ENCODE peak calls at places on chromosomes 11 and 22, in seven cellular contexts. X is CD8-positive, alpha-beta T cell; P is WERI-Rb-1; B is hepatocyte; M is HCT116; O is heart left ventricle; U is testis. Z is an unnamed sample.

GRCh38 chr22:20312396-20313191 is 7.3 kb downstream of the DGCR6L start:
- DNase-seq in X (no peak), U (peak), O (no peak), P (no peak), M (no peak), B (no peak), Z (peak)

GRCh38 chr11:132921597-132921996 is 610.7 kb downstream of the OPCML start:
- DNase-seq in P (no peak), U (no peak), B (no peak), O (no peak), M (no peak), X (no peak), Z (no peak)

GRCh38 chr11:47186937-47187681 is 875 bp upstream of the PACSIN3 start:
- DNase-seq in B (peak), O (peak), U (peak), X (no peak), P (peak), M (no peak), Z (peak)

GRCh38 chr22:32701021-32701420 is 100.5 kb upstream of the TIMP3 start:
- DNase-seq in U (no peak), P (no peak), B (no peak), O (no peak), X (no peak), M (no peak), Z (no peak)

GRCh38 chr11:132626446-132626845 is 905.9 kb downstream of the OPCML start:
- DNase-seq in B (no peak), M (no peak), U (no peak), X (no peak), P (no peak), O (no peak), Z (no peak)

GRCh38 chr11:47056261-47056915 is 119.8 kb downstream of the CSTPP1 start:
- DNase-seq in U (no peak), X (no peak), O (no peak), B (peak), M (no peak), P (no peak), Z (no peak)

GRCh38 chr11:114400974-114401223 is 433 bp downstream of the RBM7 start:
- DNase-seq in O (no peak), X (no peak), U (no peak), P (no peak), M (no peak), B (no peak), Z (no peak)

GRCh38 chr11:61056566-61056965 is 45.7 kb upstream of the CD5 start:
- DNase-seq in P (no peak), O (no peak), B (no peak), M (no peak), U (no peak), X (no peak), Z (no peak)

GRCh38 chr11:46389450-46390330 is 1.9 kb downstream of the CHRM4 start:
- DNase-seq in M (peak), B (peak), P (peak), U (peak), X (no peak), O (peak), Z (peak)

GRCh38 chr11:34719303-34719848 is 98.5 kb downstream of the EHF start:
- DNase-seq in X (no peak), M (no peak), P (no peak), O (no peak), U (no peak), B (peak), Z (no peak)

GRCh38 chr11:1966531-1966930 is 19.4 kb downstream of the MRPL23 start:
- DNase-seq in U (no peak), X (no peak), O (peak), B (no peak), M (no peak), P (no peak), Z (no peak)

GRCh38 chr11:36156486-36157150 is 132.6 kb downstream of the COMMD9 start:
- DNase-seq in M (no peak), X (no peak), U (no peak), B (no peak), O (no peak), P (no peak), Z (no peak)

GRCh38 chr11:14148653-14149273 is 186.2 kb downstream of the SPON1 start:
- DNase-seq in M (peak), X (no peak), O (no peak), P (no peak), B (peak), U (no peak), Z (no peak)

GRCh38 chr11:57100638-57101312 is 81.0 kb upstream of the LRRC55 start:
- DNase-seq in U (no peak), B (no peak), P (no peak), X (no peak), O (no peak), M (no peak), Z (no peak)

GRCh38 chr11:14973621-14974020 is 1.5 kb upstream of the CALCA start:
- DNase-seq in P (no peak), U (no peak), O (no peak), X (no peak), M (no peak), B (peak), Z (no peak)

GRCh38 chr11:127524618-127525017 is 524.0 kb upstream of the KIRREL3 start:
- DNase-seq in M (no peak), B (no peak), U (no peak), O (no peak), P (no peak), X (no peak), Z (no peak)

GRCh38 chr11:112885744-112886706 is 75.2 kb upstream of the NCAM1 start:
- DNase-seq in M (no peak), O (no peak), U (no peak), B (no peak), X (no peak), P (no peak), Z (no peak)

GRCh38 chr11:65428578-65429068 is 6.0 kb downstream of the NEAT1 start:
- DNase-seq in X (no peak), U (peak), M (no peak), P (no peak), B (peak), O (no peak), Z (peak)
- H3K4me3 ChIP-seq in X (peak), U (no peak), M (no peak), P (no peak), B (no peak), O (peak), Z (peak)

GRCh38 chr11:117900720-117901440 is 24.4 kb upstream of the FXYD6 start:
- DNase-seq in P (no peak), M (no peak), B (no peak), U (no peak), X (no peak), O (no peak), Z (no peak)

GRCh38 chr11:117902001-117902855 is 25.8 kb upstream of the FXYD6 start:
- DNase-seq in B (no peak), X (no peak), P (no peak), U (no peak), O (no peak), M (no peak), Z (peak)

GRCh38 chr11:117900144-117900651 is 23.7 kb upstream of the FXYD6 start:
- DNase-seq in P (no peak), X (no peak), B (no peak), U (no peak), O (no peak), M (no peak), Z (no peak)

GRCh38 chr11:117901601-117902000 is 25.1 kb upstream of the FXYD6 start:
- DNase-seq in U (no peak), B (no peak), X (no peak), P (no peak), M (no peak), O (no peak), Z (peak)

DNA sequence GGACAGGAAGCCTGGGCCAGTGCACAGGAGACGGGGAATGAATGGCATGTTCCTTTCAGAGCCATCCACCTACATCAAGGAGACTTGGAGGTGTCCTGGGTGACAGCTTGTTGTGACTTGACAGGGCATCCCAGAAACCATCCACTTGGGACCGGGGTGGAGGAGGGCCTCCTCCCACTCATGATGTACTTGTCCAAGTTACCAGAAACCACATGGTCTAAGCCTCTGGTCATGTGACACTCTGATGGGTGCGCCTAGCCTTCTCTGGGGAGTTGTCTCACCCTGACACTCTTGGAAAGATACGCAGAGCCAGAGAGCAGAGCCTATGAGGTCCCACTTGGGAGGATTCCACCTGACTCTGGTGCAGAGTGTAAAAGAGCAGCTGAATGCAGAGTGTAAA is 21.6 kb upstream of the FXYD6 start:
- DNase-seq in O (no peak), X (no peak), M (no peak), B (no peak), U (no peak), P (no peak), Z (no peak)
- H3K27ac ChIP-seq in O (no peak), X (no peak), M (no peak), B (no peak), U (no peak), P (no peak), Z (no peak)

GRCh38 chr11:128567130-128567529 is 20.2 kb downstream of the ETS1 start:
- DNase-seq in B (no peak), M (no peak), X (no peak), P (no peak), U (no peak), O (no peak), Z (no peak)

GRCh38 chr11:128563942-128564641 is 23.3 kb downstream of the ETS1 start:
- DNase-seq in M (no peak), X (no peak), B (no peak), P (no peak), U (no peak), O (no peak), Z (no peak)

GRCh38 chr11:128564642-128565245 is 22.6 kb downstream of the ETS1 start:
- DNase-seq in M (no peak), B (no peak), X (no peak), P (no peak), U (no peak), O (no peak), Z (no peak)

GRCh38 chr11:128568166-128568778 is 19.1 kb downstream of the ETS1 start:
- DNase-seq in U (no peak), P (no peak), X (no peak), O (peak), B (no peak), M (no peak), Z (no peak)

GRCh38 chr11:128565881-128566280 is 21.5 kb downstream of the ETS1 start:
- DNase-seq in U (no peak), M (no peak), B (peak), P (no peak), O (no peak), X (no peak), Z (no peak)
- TF ChIP-seq CTCF in U (no peak), M (no peak), B (no peak), P (no peak), O (no peak), X (no peak), Z (no peak)

DNA sequence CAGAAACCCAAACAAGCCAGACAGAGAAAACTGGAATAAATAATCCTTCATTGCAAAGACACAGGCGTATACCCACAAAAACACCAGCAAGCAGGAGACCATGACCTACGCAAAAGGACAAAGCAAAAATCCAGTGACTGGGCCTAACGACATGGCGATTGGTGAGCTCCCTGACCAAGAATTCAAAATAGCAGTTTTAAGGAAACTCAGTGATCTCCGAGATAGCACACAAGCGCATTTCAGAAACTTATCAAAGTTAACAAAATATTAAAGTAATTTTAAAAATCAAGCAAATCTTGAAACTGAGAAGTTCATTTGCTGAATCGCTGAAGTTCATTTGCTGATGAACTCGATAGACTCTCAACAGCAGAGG is 27.6 kb downstream of the DBX1 start:
- DNase-seq in P (no peak), U (no peak), M (no peak), X (no peak), O (no peak), B (no peak), Z (no peak)
- H3K4me3 ChIP-seq in P (no peak), U (peak), M (no peak), X (peak), O (peak), B (no peak), Z (no peak)

GRCh38 chr11:59186130-59186594 is 14.2 kb downstream of the DTX4 start:
- DNase-seq in P (peak), B (peak), U (peak), M (peak), X (peak), O (no peak), Z (peak)
- H3K27ac ChIP-seq in P (no peak), B (peak), U (peak), M (no peak), X (no peak), O (peak), Z (peak)

Z was measured in Peyer's patch.